ENCODE peak calls at places on chromosome 18, in ten cellular contexts. L is H1, Y is astrocyte, S is left ventricle myocardium inferior, A is bronchial epithelial cell, V is tibial nerve, G is mammary epithelial cell, Q is SJCRH30, P is body of pancreas, J is Peyer's patch. K is an unnamed sample.

GRCh38 chr18:69874058-69874457 is 73.6 kb downstream of the CD226 start:
- DNase-seq in J (no peak), G (no peak), P (no peak), L (no peak), S (no peak), Y (peak; percentile 63), V (no peak), Q (no peak), A (peak; percentile 1), K (no peak)

GRCh38 chr18:79465392-79465991 is 69.8 kb downstream of the NFATC1 start:
- DNase-seq in P (no peak), G (no peak), Y (no peak), A (no peak), L (peak; percentile 67), Q (peak; percentile 83), V (no peak), J (peak; percentile 84), S (no peak), K (no peak)

GRCh38 chr18:834086-834720 is 22.2 kb upstream of the YES1 start:
- DNase-seq in V (no peak), Y (no peak), Q (no peak), G (no peak), P (no peak), J (no peak), L (no peak), S (no peak), A (no peak), K (no peak)

GRCh38 chr18:62437520-62438329 is 85.1 kb upstream of the ZCCHC2 start:
- DNase-seq in A (peak; percentile 13), Q (no peak), S (peak; percentile 34), J (no peak), V (no peak), G (peak; percentile 80), L (no peak), Y (no peak), P (no peak), K (peak; percentile 82)

GRCh38 chr18:12765127-12765526 is 62.3 kb downstream of the PSMG2 start:
- DNase-seq in Y (no peak), L (no peak), Q (no peak), P (no peak), J (no peak), A (peak; percentile 10), V (no peak), S (no peak), G (no peak), K (no peak)

GRCh38 chr18:28080876-28081300 is 96.0 kb downstream of the CDH2 start:
- DNase-seq in J (no peak), S (no peak), V (no peak), Q (no peak), L (no peak), Y (peak; percentile 72), G (no peak), P (no peak), A (no peak), K (no peak)

GRCh38 chr18:70220628-70221027 is 15.1 kb upstream of the RTTN start:
- DNase-seq in Q (no peak), L (no peak), P (no peak), G (no peak), J (no peak), A (no peak), Y (no peak), S (no peak), V (no peak), K (no peak)

GRCh38 chr18:67854340-67854739 is 337.8 kb upstream of the DSEL start:
- DNase-seq in A (no peak), V (no peak), J (no peak), P (no peak), L (no peak), Y (no peak), Q (no peak), G (no peak), S (no peak), K (no peak)

GRCh38 chr18:61855992-61856378 is 36.8 kb downstream of the RNF152 start:
- DNase-seq in S (no peak), Y (no peak), J (no peak), G (no peak), Q (no peak), P (no peak), A (no peak), V (no peak), L (no peak), K (no peak)

GRCh38 chr18:64972545-64972944 is 778.3 kb upstream of the CDH7 start:
- DNase-seq in A (peak; percentile 38), P (no peak), G (no peak), V (no peak), S (no peak), L (no peak), Y (no peak), J (no peak), Q (no peak), K (no peak)

GRCh38 chr18:63162271-63163014 is 157.1 kb downstream of the BCL2 start:
- DNase-seq in S (no peak), Q (no peak), L (no peak), V (no peak), P (no peak), A (peak; percentile 7), J (peak; percentile 81), Y (peak; percentile 29), G (peak; percentile 11), K (no peak)

GRCh38 chr18:80154293-80154692 is 45.2 kb downstream of the ADNP2 start:
- DNase-seq in G (no peak), Q (peak; percentile 32), S (no peak), V (no peak), Y (no peak), A (peak; percentile 32), L (no peak), P (no peak), J (peak; percentile 34), K (no peak)

GRCh38 chr18:57438669-57439616 is 3.8 kb downstream of the ONECUT2 start:
- DNase-seq in V (no peak), G (no peak), P (no peak), A (no peak), Y (no peak), Q (no peak), J (no peak), S (no peak), L (no peak), K (no peak)

GRCh38 chr18:57436193-57436964 is 1.2 kb downstream of the ONECUT2 start:
- DNase-seq in Y (no peak), V (no peak), Q (no peak), G (no peak), S (no peak), P (no peak), L (peak; percentile 61), A (no peak), J (no peak), K (no peak)

GRCh38 chr18:57436965-57437333 is 1.8 kb downstream of the ONECUT2 start:
- DNase-seq in Y (no peak), S (no peak), L (no peak), A (no peak), J (no peak), P (no peak), G (no peak), V (no peak), Q (no peak), K (no peak)

GRCh38 chr18:57437782-57438668 is 2.9 kb downstream of the ONECUT2 start:
- DNase-seq in Q (peak; percentile 54), G (peak; percentile 62), L (peak; percentile 88), V (no peak), A (peak; percentile 29), S (no peak), P (peak; percentile 72), J (no peak), Y (peak; percentile 26), K (no peak)

DNA sequence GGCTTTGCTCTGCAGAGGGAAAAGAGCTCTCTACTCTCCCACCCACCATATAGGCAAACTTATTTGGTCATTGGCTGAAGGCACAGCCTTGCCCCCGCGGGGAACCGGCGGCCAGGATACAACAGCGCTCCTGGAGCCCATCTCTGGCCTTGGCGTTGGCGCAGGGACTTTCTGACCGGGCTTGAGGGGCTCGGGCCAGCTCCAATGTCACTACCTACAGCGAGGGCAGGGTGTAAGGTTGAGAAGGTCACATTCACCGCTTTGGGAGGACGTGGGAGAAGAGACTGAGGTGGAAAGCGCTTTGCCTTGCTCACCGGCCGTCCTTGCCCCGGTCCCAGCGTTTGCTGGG is 2.2 kb downstream of the ONECUT2 start:
- DNase-seq in V (no peak), A (no peak), Y (no peak), J (no peak), P (no peak), L (peak; percentile 74), G (no peak), Q (no peak), S (no peak), K (no peak)
- H3K27me3 ChIP-seq in V (no peaks in the 10 kb centered on the region), A (peaks cover 82% of the 10 kb centered on the region), Y (peaks cover 89% of the 10 kb centered on the region), J (peaks cover 79% of the 10 kb centered on the region), P (peaks cover 52% of the 10 kb centered on the region), L (peaks cover 93% of the 10 kb centered on the region), G (peaks cover 75% of the 10 kb centered on the region), Q (no peaks in the 10 kb centered on the region), S (peaks cover 97% of the 10 kb centered on the region), K (peaks cover 90% of the 10 kb centered on the region)

GRCh38 chr18:35979112-35979511 is 6.6 kb downstream of the RMP24 start:
- DNase-seq in G (no peak), A (no peak), V (no peak), L (no peak), J (no peak), P (no peak), S (no peak), Y (no peak), Q (no peak), K (no peak)
- H3K36me3 ChIP-seq in G (peaks cover 37% of the 10 kb centered on the region), A (peaks cover 7% of the 10 kb centered on the region), V (peaks cover 81% of the 10 kb centered on the region), L (peaks cover 12% of the 10 kb centered on the region), J (no peaks in the 10 kb centered on the region), P (peaks cover 24% of the 10 kb centered on the region), S (peaks cover 75% of the 10 kb centered on the region), Y (peaks cover 50% of the 10 kb centered on the region), Q (peaks cover 24% of the 10 kb centered on the region), K (peaks cover 64% of the 10 kb centered on the region)

DNA sequence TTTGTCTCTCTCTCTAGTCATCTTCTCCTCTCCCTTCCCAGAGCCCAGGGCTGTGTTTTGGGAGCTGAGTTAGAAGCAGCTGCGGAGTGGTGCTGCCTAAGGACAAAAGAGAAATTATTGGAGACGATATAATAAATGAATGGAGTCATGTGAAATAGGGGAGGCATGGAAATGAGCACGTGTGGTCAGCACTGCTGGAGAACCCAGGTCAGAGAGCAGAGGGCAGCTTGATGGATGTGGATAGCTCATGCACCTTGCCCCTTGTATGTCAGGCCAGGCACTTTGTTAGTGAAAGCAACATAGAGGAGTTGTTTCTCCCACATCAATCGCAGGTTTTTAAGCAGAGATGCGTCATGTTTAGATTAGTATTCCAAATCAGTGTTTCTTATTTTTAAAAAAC is 15.7 kb downstream of the TTR start:
- DNase-seq in P (no peak), G (no peak), V (no peak), S (no peak), Q (no peak), J (no peak), Y (no peak), L (no peak), A (no peak), K (no peak)
- H3K27me3 ChIP-seq in P (no peaks in the 10 kb centered on the region), G (no peaks in the 10 kb centered on the region), V (no peaks in the 10 kb centered on the region), S (no peaks in the 10 kb centered on the region), Q (no peaks in the 10 kb centered on the region), J (no peaks in the 10 kb centered on the region), Y (peaks cover 2% of the 10 kb centered on the region), L (no peaks in the 10 kb centered on the region), A (no peaks in the 10 kb centered on the region), K (no peaks in the 10 kb centered on the region)

DNA sequence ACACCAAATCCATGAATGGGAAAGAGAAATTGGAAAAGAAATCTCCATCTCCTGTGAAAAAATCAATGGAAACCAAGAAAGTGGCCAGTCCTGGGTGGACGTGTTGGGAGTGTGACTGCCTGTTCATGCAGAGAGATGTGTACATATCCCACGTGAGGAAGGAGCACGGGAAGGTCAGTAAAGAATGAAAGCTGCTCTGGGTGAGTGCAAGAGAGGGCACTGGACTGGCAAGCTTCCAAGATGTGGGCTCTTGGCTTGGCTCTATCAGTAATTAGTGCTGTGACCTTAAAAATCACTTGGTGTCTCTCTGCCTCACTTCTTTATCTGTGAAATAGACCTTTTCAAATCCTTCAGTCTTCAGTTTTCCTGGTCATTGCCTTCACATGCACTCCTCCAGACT is 89.0 kb downstream of the ZNF532 start:
- DNase-seq in G (no peak), V (no peak), Q (no peak), Y (no peak), L (no peak), S (peak; percentile 51), P (peak; percentile 27), A (no peak), J (no peak), K (no peak)
- H3K36me3 ChIP-seq in G (peaks cover 9% of the 10 kb centered on the region), V (peaks cover 47% of the 10 kb centered on the region), Q (no peaks in the 10 kb centered on the region), Y (peaks cover 22% of the 10 kb centered on the region), L (peaks cover 9% of the 10 kb centered on the region), S (peaks cover 36% of the 10 kb centered on the region), P (no peaks in the 10 kb centered on the region), A (peaks cover 7% of the 10 kb centered on the region), J (no peaks in the 10 kb centered on the region), K (peaks cover 21% of the 10 kb centered on the region)